ENCODE peak calls at places on chromosomes 2 and 18, in seven cellular contexts. One of them, this sample, is unnamed.

GRCh38 chr2:134976074-134976702 is 57.6 kb downstream of the CCNT2 start:
- DNase-seq in body of pancreas: no peak
- DNase-seq in MCF 10A: no peak
- DNase-seq in HFF-Myc: no peak
- DNase-seq in GM20000: no peak
- DNase-seq in right lobe of liver: no peak
- DNase-seq in endothelial cell: no peak
- DNase-seq in this sample: no peak

GRCh38 chr18:29840101-29840500 is 1202.4 kb downstream of the DSC3 start:
- DNase-seq in body of pancreas: no peak
- DNase-seq in MCF 10A: peak
- DNase-seq in HFF-Myc: peak
- DNase-seq in GM20000: no peak
- DNase-seq in right lobe of liver: no peak
- DNase-seq in endothelial cell: no peak
- DNase-seq in this sample: no peak

GRCh38 chr2:158413581-158413980 is 43.0 kb downstream of the CCDC148 start:
- DNase-seq in body of pancreas: no peak
- DNase-seq in MCF 10A: no peak
- DNase-seq in HFF-Myc: no peak
- DNase-seq in GM20000: no peak
- DNase-seq in right lobe of liver: no peak
- DNase-seq in endothelial cell: no peak
- DNase-seq in this sample: no peak

GRCh38 chr18:5584751-5585417 is 41.1 kb upstream of the EPB41L3 start:
- DNase-seq in body of pancreas: no peak
- DNase-seq in MCF 10A: peak
- DNase-seq in HFF-Myc: no peak
- DNase-seq in GM20000: no peak
- DNase-seq in right lobe of liver: no peak
- DNase-seq in endothelial cell: no peak
- DNase-seq in this sample: no peak

GRCh38 chr2:109384308-109385271 is 229.2 kb downstream of the SEPTIN10 start:
- DNase-seq in body of pancreas: no peak
- DNase-seq in MCF 10A: no peak
- DNase-seq in HFF-Myc: no peak
- DNase-seq in GM20000: no peak
- DNase-seq in right lobe of liver: no peak
- DNase-seq in endothelial cell: no peak
- DNase-seq in this sample: peak

GRCh38 chr2:149738771-149739170 is 151.2 kb upstream of the MMADHC start:
- DNase-seq in body of pancreas: no peak
- DNase-seq in MCF 10A: no peak
- DNase-seq in HFF-Myc: no peak
- DNase-seq in GM20000: no peak
- DNase-seq in right lobe of liver: no peak
- DNase-seq in endothelial cell: no peak
- DNase-seq in this sample: no peak

GRCh38 chr18:28411806-28412205 is 234.9 kb upstream of the CDH2 start:
- DNase-seq in body of pancreas: no peak
- DNase-seq in MCF 10A: peak
- DNase-seq in HFF-Myc: no peak
- DNase-seq in GM20000: no peak
- DNase-seq in right lobe of liver: no peak
- DNase-seq in endothelial cell: no peak
- DNase-seq in this sample: no peak

GRCh38 chr18:49728542-49728941 is 84.8 kb downstream of the ACAA2 start:
- DNase-seq in body of pancreas: peak
- DNase-seq in MCF 10A: peak
- DNase-seq in HFF-Myc: no peak
- DNase-seq in GM20000: peak
- DNase-seq in right lobe of liver: peak
- DNase-seq in endothelial cell: peak
- DNase-seq in this sample: no peak

GRCh38 chr2:112648081-112648480 is 2.3 kb downstream of the SLC20A1 start:
- DNase-seq in body of pancreas: no peak
- DNase-seq in MCF 10A: no peak
- DNase-seq in HFF-Myc: no peak
- DNase-seq in GM20000: no peak
- DNase-seq in right lobe of liver: no peak
- DNase-seq in endothelial cell: no peak
- DNase-seq in this sample: no peak

GRCh38 chr18:36411745-36412168 is 114.2 kb downstream of the FHOD3 start:
- DNase-seq in body of pancreas: no peak
- DNase-seq in MCF 10A: peak
- DNase-seq in HFF-Myc: peak
- DNase-seq in GM20000: peak
- DNase-seq in right lobe of liver: no peak
- DNase-seq in endothelial cell: peak
- DNase-seq in this sample: no peak

GRCh38 chr2:26519396-26519991 is 41.6 kb upstream of the OTOF start:
- DNase-seq in body of pancreas: no peak
- DNase-seq in MCF 10A: no peak
- DNase-seq in HFF-Myc: no peak
- DNase-seq in GM20000: no peak
- DNase-seq in right lobe of liver: no peak
- DNase-seq in endothelial cell: no peak
- DNase-seq in this sample: no peak

GRCh38 chr2:26522325-26523120 is 44.6 kb upstream of the OTOF start:
- DNase-seq in body of pancreas: no peak
- DNase-seq in MCF 10A: no peak
- DNase-seq in HFF-Myc: no peak
- DNase-seq in GM20000: no peak
- DNase-seq in right lobe of liver: no peak
- DNase-seq in endothelial cell: no peak
- DNase-seq in this sample: no peak

GRCh38 chr2:26521913-26522180 is 43.9 kb upstream of the OTOF start:
- DNase-seq in body of pancreas: no peak
- DNase-seq in MCF 10A: no peak
- DNase-seq in HFF-Myc: no peak
- DNase-seq in GM20000: no peak
- DNase-seq in right lobe of liver: no peak
- DNase-seq in endothelial cell: no peak
- DNase-seq in this sample: no peak

GRCh38 chr2:26520065-26520464 is 42.1 kb upstream of the OTOF start:
- DNase-seq in body of pancreas: no peak
- DNase-seq in MCF 10A: no peak
- DNase-seq in HFF-Myc: no peak
- DNase-seq in GM20000: no peak
- DNase-seq in right lobe of liver: no peak
- DNase-seq in endothelial cell: no peak
- DNase-seq in this sample: no peak

DNA sequence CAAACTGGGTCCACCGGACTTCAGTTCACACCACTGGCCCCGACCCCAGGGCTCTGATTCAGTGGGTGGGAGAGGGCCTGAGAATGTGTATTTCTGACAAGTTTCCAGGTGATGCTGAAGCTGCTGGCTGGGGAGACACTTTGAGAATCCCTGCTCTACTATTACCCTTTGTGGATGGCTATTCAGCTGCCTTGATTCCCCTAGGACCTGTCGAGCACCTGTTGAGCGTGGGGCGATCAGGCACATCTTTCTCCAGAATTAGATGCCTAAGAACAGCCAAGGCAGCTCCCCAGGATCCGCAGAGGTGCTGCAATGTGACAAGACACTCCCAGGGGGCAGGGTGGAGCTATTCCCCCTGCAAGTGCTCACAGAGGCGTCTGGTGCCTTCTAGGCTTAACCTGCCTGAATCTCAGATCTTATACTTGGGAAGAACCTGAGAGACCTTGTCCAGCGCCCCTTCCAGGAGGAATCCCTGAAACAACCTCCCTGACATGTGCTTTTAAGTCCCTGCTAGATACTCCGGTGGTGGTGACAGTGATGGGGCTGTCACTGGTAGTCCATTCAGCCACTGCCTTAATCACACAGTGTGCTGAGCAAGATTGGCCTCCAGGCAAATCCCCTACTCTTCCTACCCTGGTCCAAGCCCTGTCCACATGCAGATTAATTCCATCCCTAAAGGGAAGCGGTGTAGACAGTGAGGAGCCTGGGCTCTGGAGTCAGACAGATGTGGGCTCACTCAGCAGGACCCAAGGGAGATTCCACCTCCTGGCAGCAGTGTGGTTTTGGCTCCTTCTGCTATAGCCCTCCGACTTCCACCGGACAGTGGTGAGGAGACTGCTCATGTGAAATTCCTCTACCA is 43.4 kb upstream of the OTOF start:
- DNase-seq in body of pancreas: peak
- DNase-seq in MCF 10A: peak
- DNase-seq in HFF-Myc: no peak
- DNase-seq in GM20000: peak
- DNase-seq in right lobe of liver: no peak
- DNase-seq in endothelial cell: peak
- DNase-seq in this sample: no peak
- TF ChIP-seq CTCF in body of pancreas: peak
- TF ChIP-seq CTCF in MCF 10A: peak
- TF ChIP-seq CTCF in HFF-Myc: peak
- TF ChIP-seq CTCF in GM20000: no peak
- TF ChIP-seq CTCF in right lobe of liver: peak
- TF ChIP-seq CTCF in endothelial cell: peak
- TF ChIP-seq CTCF in this sample: peak

DNA sequence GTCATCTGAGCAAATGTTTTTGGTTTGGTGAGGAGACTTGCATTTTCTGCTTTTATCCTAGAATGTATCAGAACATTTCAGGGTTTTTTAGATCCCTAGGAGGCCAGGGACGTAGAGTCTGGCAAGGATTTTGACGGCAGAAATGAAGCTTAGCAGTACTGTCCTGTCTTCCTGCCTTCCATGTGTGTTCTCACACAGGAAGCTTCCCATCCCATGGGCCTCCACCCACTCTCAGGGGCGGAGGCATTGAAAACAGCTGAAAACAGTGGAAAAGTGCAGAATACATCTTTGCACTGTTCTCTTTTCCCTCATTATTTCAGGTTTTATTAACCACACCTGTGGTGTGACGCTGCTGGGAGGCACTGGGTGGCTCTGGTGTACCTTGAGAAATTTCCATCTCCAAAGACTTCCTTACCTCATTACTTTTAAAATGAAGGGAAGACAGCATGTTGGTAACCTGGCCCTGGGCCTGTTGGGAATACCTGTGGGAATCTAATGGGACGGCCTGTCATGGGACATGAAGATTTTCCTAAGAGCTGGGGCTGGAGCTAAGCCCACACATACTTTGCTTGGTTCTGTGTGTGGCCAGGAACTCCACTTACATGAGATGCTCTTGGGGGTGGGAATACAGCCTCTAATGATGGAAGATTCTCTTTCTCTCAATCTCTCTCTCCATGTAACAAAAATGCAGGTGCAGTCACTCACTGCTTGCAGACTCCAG is 20.5 kb downstream of the PCARE start:
- DNase-seq in body of pancreas: no peak
- DNase-seq in MCF 10A: peak
- DNase-seq in HFF-Myc: no peak
- DNase-seq in GM20000: no peak
- DNase-seq in right lobe of liver: no peak
- DNase-seq in endothelial cell: no peak
- DNase-seq in this sample: no peak
- TF ChIP-seq CTCF in body of pancreas: no peak
- TF ChIP-seq CTCF in MCF 10A: peak
- TF ChIP-seq CTCF in HFF-Myc: no peak
- TF ChIP-seq CTCF in GM20000: no peak
- TF ChIP-seq CTCF in right lobe of liver: no peak
- TF ChIP-seq CTCF in endothelial cell: no peak
- TF ChIP-seq CTCF in this sample: no peak

GRCh38 chr2:30655660-30656059 is 151.6 kb downstream of the CAPN13 start:
- DNase-seq in body of pancreas: no peak
- DNase-seq in MCF 10A: no peak
- DNase-seq in HFF-Myc: no peak
- DNase-seq in GM20000: no peak
- DNase-seq in right lobe of liver: no peak
- DNase-seq in endothelial cell: no peak
- DNase-seq in this sample: no peak
- TF ChIP-seq CTCF in body of pancreas: no peak
- TF ChIP-seq CTCF in MCF 10A: no peak
- TF ChIP-seq CTCF in HFF-Myc: no peak
- TF ChIP-seq CTCF in GM20000: no peak
- TF ChIP-seq CTCF in right lobe of liver: no peak
- TF ChIP-seq CTCF in endothelial cell: no peak
- TF ChIP-seq CTCF in this sample: no peak

DNA sequence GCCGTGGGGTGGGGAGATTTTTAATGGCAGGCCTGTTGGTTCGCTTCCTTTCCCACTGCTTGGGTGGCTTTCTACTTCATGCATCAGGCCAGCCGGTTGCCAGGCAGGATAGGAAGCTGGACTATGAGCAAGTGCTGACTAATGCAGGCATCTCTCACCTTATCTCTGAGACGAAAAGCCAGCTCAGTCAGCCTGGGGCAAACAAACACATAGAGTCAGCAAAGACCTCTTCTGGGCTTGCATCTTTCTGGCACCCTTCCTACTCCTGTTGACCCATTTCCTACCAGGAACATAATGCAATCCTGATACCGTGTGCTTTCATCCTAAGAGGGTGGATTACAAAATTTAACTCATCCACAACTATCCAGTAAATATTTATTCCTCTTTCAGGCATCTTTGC is 416.6 kb upstream of the MEX3C start:
- DNase-seq in body of pancreas: peak
- DNase-seq in MCF 10A: peak
- DNase-seq in HFF-Myc: no peak
- DNase-seq in GM20000: no peak
- DNase-seq in right lobe of liver: no peak
- DNase-seq in endothelial cell: no peak
- DNase-seq in this sample: no peak
- TF ChIP-seq CTCF in body of pancreas: no peak
- TF ChIP-seq CTCF in MCF 10A: no peak
- TF ChIP-seq CTCF in HFF-Myc: no peak
- TF ChIP-seq CTCF in GM20000: no peak
- TF ChIP-seq CTCF in right lobe of liver: no peak
- TF ChIP-seq CTCF in endothelial cell: no peak
- TF ChIP-seq CTCF in this sample: no peak

DNA sequence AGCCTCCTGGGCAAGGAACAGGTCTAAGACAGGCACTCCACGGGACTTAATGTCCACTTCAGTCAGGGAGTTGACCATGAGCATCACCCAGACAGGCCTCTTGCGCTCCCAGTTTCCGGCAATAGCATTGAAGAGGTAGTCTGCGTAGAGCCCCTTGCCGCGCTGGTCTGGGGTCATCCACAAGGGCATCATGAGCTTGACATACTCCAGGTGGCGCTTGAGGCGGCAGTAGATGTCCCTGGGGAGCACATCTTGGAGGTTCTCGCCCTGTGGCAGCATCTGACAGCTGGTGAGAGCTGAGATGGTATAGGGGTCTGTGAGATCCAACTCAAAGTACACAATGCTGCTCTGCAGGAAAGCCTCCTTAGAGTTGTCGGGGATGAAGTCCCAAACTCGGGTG is 10.6 kb downstream of the TRABD2A start:
- DNase-seq in body of pancreas: no peak
- DNase-seq in MCF 10A: no peak
- DNase-seq in HFF-Myc: no peak
- DNase-seq in GM20000: no peak
- DNase-seq in right lobe of liver: no peak
- DNase-seq in endothelial cell: no peak
- DNase-seq in this sample: no peak
- TF ChIP-seq CTCF in body of pancreas: no peak
- TF ChIP-seq CTCF in MCF 10A: no peak
- TF ChIP-seq CTCF in HFF-Myc: no peak
- TF ChIP-seq CTCF in GM20000: peak
- TF ChIP-seq CTCF in right lobe of liver: no peak
- TF ChIP-seq CTCF in endothelial cell: no peak
- TF ChIP-seq CTCF in this sample: no peak

GRCh38 chr2:67446504-67446911 is 49.4 kb downstream of the ETAA1 start:
- DNase-seq in body of pancreas: peak
- DNase-seq in MCF 10A: peak
- DNase-seq in HFF-Myc: no peak
- DNase-seq in GM20000: no peak
- DNase-seq in right lobe of liver: no peak
- DNase-seq in endothelial cell: no peak
- DNase-seq in this sample: no peak
- TF ChIP-seq CTCF in body of pancreas: no peak
- TF ChIP-seq CTCF in MCF 10A: no peak
- TF ChIP-seq CTCF in HFF-Myc: no peak
- TF ChIP-seq CTCF in GM20000: no peak
- TF ChIP-seq CTCF in right lobe of liver: no peak
- TF ChIP-seq CTCF in endothelial cell: no peak
- TF ChIP-seq CTCF in this sample: no peak

This sample was measured in type B pancreatic cell.